ENCODE peak calls at places on chromosome 13, in four cellular contexts. X is GM23338, K is A549, M is SK-N-SH. O is an unnamed sample.

GRCh38 chr13:29654807-29655547 is 59.5 kb upstream of the SLC7A1 start:
- DNase-seq in M (no peak), K (no peak), X (no peak), O (no peak)

GRCh38 chr13:31050486-31051400 is 111.0 kb downstream of the HSPH1 start:
- DNase-seq in K (no peak), X (no peak), M (peak), O (no peak)

GRCh38 chr13:22141636-22142035 is 470.8 kb downstream of the FGF9 start:
- DNase-seq in M (no peak), K (no peak), X (no peak), O (no peak)

GRCh38 chr13:41008349-41008980 is 10.7 kb downstream of the ELF1 start:
- DNase-seq in M (no peak), X (no peak), K (no peak), O (peak)

GRCh38 chr13:99656843-99657506 is 155.7 kb downstream of the TM9SF2 start:
- DNase-seq in M (no peak), K (no peak), X (no peak), O (no peak)

GRCh38 chr13:38090913-38091312 is 221.3 kb upstream of the TRPC4 start:
- DNase-seq in X (no peak), M (peak), K (no peak), O (no peak)

GRCh38 chr13:50626031-50626643 is 217.4 kb downstream of the DLEU7 start:
- DNase-seq in M (no peak), X (no peak), K (no peak), O (peak)

GRCh38 chr13:20769091-20769490 is 4.7 kb downstream of the EEF1AKMT1 start:
- DNase-seq in K (no peak), M (no peak), X (peak), O (no peak)

GRCh38 chr13:97257800-97258799 is 36.0 kb downstream of the MBNL2 start:
- DNase-seq in K (peak), X (peak), M (no peak), O (no peak)

GRCh38 chr13:93004919-93005318 is 221.7 kb upstream of the GPC6 start:
- DNase-seq in M (no peak), K (no peak), X (peak), O (no peak)

GRCh38 chr13:39415003-39415402 is 188.0 kb downstream of the LHFPL6 start:
- DNase-seq in K (no peak), M (no peak), X (no peak), O (no peak)

GRCh38 chr13:111337741-111338140 is 17.3 kb downstream of the TEX29 start:
- DNase-seq in K (no peak), X (no peak), M (no peak), O (no peak)

GRCh38 chr13:20492641-20493040 is 33.0 kb downstream of the CRYL1 start:
- DNase-seq in X (peak), M (no peak), K (peak), O (no peak)

GRCh38 chr13:28568286-28568685 is 73.4 kb upstream of the FLT1 start:
- DNase-seq in M (peak), K (no peak), X (no peak), O (peak)

GRCh38 chr13:94031609-94032008 is 447.9 kb downstream of the DCT start:
- DNase-seq in M (no peak), X (no peak), K (no peak), O (no peak)

GRCh38 chr13:73200432-73200831 is 141.6 kb downstream of the KLF5 start:
- DNase-seq in K (no peak), X (no peak), M (no peak), O (no peak)

GRCh38 chr13:73210218-73210883 is 151.5 kb downstream of the KLF5 start:
- DNase-seq in M (no peak), X (no peak), K (no peak), O (no peak)

GRCh38 chr13:73201601-73202000 is 142.8 kb downstream of the KLF5 start:
- DNase-seq in X (no peak), K (no peak), M (no peak), O (no peak)

GRCh38 chr13:73198888-73199497 is 140.2 kb downstream of the KLF5 start:
- DNase-seq in K (no peak), X (no peak), M (no peak), O (no peak)

GRCh38 chr13:73204916-73205315 is 146.1 kb downstream of the KLF5 start:
- DNase-seq in M (no peak), X (no peak), K (no peak), O (no peak)
- TF ChIP-seq REST in M (peak), X (no peak), K (no peak), O (peak)

GRCh38 chr13:32073180-32073864 is 41.7 kb downstream of the FRY start:
- DNase-seq in M (no peak), K (no peak), X (no peak), O (no peak)

GRCh38 chr13:32080328-32080744 is 48.8 kb downstream of the FRY start:
- DNase-seq in K (no peak), X (no peak), M (no peak), O (no peak)

GRCh38 chr13:32079586-32079985 is 48.0 kb downstream of the FRY start:
- DNase-seq in K (no peak), M (no peak), X (peak), O (no peak)

DNA sequence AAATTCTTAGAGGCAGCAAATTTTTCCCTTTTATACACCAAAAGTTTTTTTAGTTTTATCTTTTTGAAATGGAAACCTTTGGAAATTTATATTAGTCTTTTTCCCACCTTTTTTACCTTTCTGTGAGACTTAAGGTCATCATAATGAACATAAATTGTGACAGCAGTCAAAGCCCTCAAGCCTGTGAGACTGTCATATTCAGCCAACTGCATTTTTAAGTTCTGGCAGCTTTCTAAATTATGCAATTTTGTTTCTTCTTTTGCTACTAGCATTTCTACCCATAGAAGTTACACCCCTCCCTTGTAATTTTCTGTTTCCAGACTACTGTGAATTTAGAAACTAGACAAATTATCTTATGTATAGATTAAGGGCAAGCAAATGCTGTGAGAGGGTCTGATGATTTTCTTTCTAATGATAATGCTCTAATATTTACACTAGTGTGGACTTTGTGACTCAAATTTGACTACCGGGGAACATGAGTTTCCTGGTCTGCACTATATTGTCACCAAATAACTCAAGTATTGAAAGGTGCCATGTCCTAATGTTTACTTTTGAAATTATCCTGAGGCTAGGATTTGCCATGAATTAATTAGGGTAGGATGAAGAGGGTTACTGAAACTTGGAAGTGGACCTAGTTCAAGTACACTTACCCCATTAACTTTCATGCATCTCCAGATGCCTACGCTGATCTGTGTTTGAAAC is 43.7 kb downstream of the FRY start:
- DNase-seq in X (no peak), K (no peak), M (no peak), O (peak)
- TF ChIP-seq REST in X (no peak), K (no peak), M (no peak), O (no peak)

GRCh38 chr13:33228645-33229445 is 56.7 kb downstream of the STARD13 start:
- DNase-seq in K (peak), X (peak), M (peak), O (peak)

GRCh38 chr13:33219926-33220325 is 65.6 kb downstream of the STARD13 start:
- DNase-seq in X (no peak), M (no peak), K (no peak), O (no peak)

GRCh38 chr13:33224191-33224590 is 61.4 kb downstream of the STARD13 start:
- DNase-seq in M (no peak), X (no peak), K (no peak), O (no peak)

GRCh38 chr13:33227927-33228644 is 57.5 kb downstream of the STARD13 start:
- DNase-seq in X (no peak), M (no peak), K (no peak), O (no peak)

DNA sequence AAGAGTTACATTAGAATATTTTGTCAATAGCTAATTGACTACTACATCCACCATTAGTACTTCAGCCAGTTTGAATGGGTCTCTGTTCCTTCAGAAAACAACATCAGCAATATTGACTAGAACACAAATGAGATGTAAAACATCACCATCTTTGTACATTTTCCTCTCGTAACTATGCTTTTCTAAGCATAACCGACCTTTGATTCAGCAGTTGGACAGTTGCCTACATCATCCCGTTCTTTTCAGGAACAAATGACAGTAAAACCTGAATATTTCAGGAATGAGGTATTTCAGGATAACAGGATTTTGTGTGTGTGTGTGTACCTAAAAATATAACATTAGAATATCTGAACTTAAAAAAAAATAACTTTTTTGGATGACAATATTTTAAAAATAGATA is 60.9 kb downstream of the STARD13 start:
- DNase-seq in K (no peak), M (no peak), X (no peak), O (no peak)
- TF ChIP-seq REST in K (no peak), M (peak), X (peak), O (peak)

DNA sequence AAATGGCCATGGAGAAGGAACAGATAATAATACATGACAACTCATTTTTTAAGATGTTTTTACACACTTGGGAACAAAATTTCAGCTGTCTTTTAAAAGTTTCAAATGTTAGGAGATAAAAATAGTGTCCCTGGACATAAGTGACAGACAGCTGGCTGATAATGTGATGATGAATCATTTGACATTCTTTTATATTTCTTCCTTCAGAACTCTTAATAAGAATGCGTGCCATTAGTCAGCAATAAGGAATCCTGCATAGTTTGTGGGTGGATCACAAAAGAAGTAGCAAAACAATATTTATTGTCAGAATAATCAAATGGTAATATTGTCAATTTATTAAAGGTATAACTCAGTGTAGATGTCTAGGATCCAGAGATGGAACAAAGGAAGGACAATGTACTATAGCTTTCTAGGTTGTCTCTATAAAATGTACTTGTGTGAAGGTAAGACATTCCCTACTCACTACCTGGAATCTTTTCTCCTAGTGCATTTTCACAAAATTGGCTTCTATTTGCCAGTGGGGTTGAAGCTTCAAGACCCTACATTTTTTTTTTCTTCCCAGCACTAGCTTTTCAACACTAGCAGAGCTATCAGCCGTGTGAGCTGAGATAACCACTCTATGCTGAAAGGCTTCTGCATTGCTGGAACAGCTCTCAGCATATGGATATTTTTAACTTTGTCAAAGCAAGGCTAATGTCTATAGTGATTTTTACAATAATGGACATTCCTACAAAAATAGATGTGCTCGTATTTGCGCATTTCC is 175.6 kb upstream of the SLITRK6 start:
- DNase-seq in X (no peak), K (no peak), M (no peak), O (no peak)
- TF ChIP-seq REST in X (no peak), K (no peak), M (no peak), O (no peak)